ENCODE peak calls at places on chromosomes 12 and 14, in seven cellular contexts. One of them, this sample, is unnamed. For H3K9me3, the result is how much of the 10 kb centered on the place peaks cover.

GRCh38 chr12:90977224-90977623 is 22.2 kb upstream of the CCER1 start:
- DNase-seq in transverse colon: no peak
- DNase-seq in IMR-90: peak
- DNase-seq in sigmoid colon: no peak
- DNase-seq in uterus: no peak
- DNase-seq in Peyer's patch: no peak
- DNase-seq in right lobe of liver: no peak
- DNase-seq in this sample: no peak

GRCh38 chr12:53328043-53328435 is 6.6 kb upstream of the AAAS start:
- DNase-seq in sigmoid colon: no peak
- DNase-seq in right lobe of liver: no peak
- DNase-seq in transverse colon: no peak
- DNase-seq in IMR-90: no peak
- DNase-seq in Peyer's patch: no peak
- DNase-seq in uterus: no peak
- DNase-seq in this sample: no peak

GRCh38 chr12:119683413-119683812 is 15.5 kb downstream of the PRKAB1 start:
- DNase-seq in IMR-90: peak
- DNase-seq in right lobe of liver: no peak
- DNase-seq in uterus: no peak
- DNase-seq in Peyer's patch: no peak
- DNase-seq in sigmoid colon: no peak
- DNase-seq in transverse colon: no peak
- DNase-seq in this sample: no peak

GRCh38 chr12:57553343-57554202 is 3.7 kb downstream of the KIF5A start:
- DNase-seq in right lobe of liver: no peak
- DNase-seq in Peyer's patch: no peak
- DNase-seq in transverse colon: no peak
- DNase-seq in IMR-90: no peak
- DNase-seq in uterus: no peak
- DNase-seq in sigmoid colon: no peak
- DNase-seq in this sample: no peak

GRCh38 chr12:65664715-65665250 is 159.5 kb upstream of the HMGA2 start:
- DNase-seq in IMR-90: no peak
- DNase-seq in uterus: no peak
- DNase-seq in right lobe of liver: no peak
- DNase-seq in Peyer's patch: no peak
- DNase-seq in transverse colon: no peak
- DNase-seq in sigmoid colon: no peak
- DNase-seq in this sample: no peak

GRCh38 chr12:130596241-130596640 is 119.9 kb downstream of the RIMBP2 start:
- DNase-seq in IMR-90: no peak
- DNase-seq in Peyer's patch: no peak
- DNase-seq in sigmoid colon: no peak
- DNase-seq in right lobe of liver: no peak
- DNase-seq in transverse colon: no peak
- DNase-seq in uterus: no peak
- DNase-seq in this sample: no peak

GRCh38 chr14:39946796-39947195 is 514.6 kb upstream of the FBXO33 start:
- DNase-seq in transverse colon: no peak
- DNase-seq in uterus: no peak
- DNase-seq in sigmoid colon: no peak
- DNase-seq in Peyer's patch: no peak
- DNase-seq in right lobe of liver: no peak
- DNase-seq in IMR-90: no peak
- DNase-seq in this sample: no peak

GRCh38 chr12:27081668-27082091 is 698 bp downstream of the C12orf71 start:
- DNase-seq in right lobe of liver: no peak
- DNase-seq in uterus: no peak
- DNase-seq in IMR-90: peak
- DNase-seq in Peyer's patch: no peak
- DNase-seq in transverse colon: no peak
- DNase-seq in sigmoid colon: no peak
- DNase-seq in this sample: no peak

GRCh38 chr12:111322336-111323250 is 46.3 kb downstream of the PHETA1 start:
- DNase-seq in right lobe of liver: no peak
- DNase-seq in uterus: no peak
- DNase-seq in transverse colon: no peak
- DNase-seq in sigmoid colon: peak
- DNase-seq in Peyer's patch: no peak
- DNase-seq in IMR-90: no peak
- DNase-seq in this sample: no peak

GRCh38 chr14:51999084-51999483 is 9.7 kb downstream of the RTRAF start:
- DNase-seq in uterus: no peak
- DNase-seq in IMR-90: peak
- DNase-seq in right lobe of liver: no peak
- DNase-seq in transverse colon: no peak
- DNase-seq in Peyer's patch: no peak
- DNase-seq in sigmoid colon: no peak
- DNase-seq in this sample: no peak

GRCh38 chr12:105378821-105379400 is 48.4 kb downstream of the C12orf75 start:
- DNase-seq in uterus: no peak
- DNase-seq in IMR-90: no peak
- DNase-seq in transverse colon: no peak
- DNase-seq in sigmoid colon: no peak
- DNase-seq in right lobe of liver: no peak
- DNase-seq in Peyer's patch: no peak
- DNase-seq in this sample: no peak

GRCh38 chr12:51341259-51342007 is 5.0 kb downstream of the CELA1 start:
- DNase-seq in sigmoid colon: peak
- DNase-seq in transverse colon: peak
- DNase-seq in Peyer's patch: peak
- DNase-seq in right lobe of liver: peak
- DNase-seq in IMR-90: peak
- DNase-seq in uterus: peak
- DNase-seq in this sample: no peak

GRCh38 chr12:12804432-12804886 is 8.7 kb upstream of the DDX47 start:
- DNase-seq in uterus: no peak
- DNase-seq in IMR-90: peak
- DNase-seq in transverse colon: no peak
- DNase-seq in Peyer's patch: no peak
- DNase-seq in sigmoid colon: no peak
- DNase-seq in right lobe of liver: no peak
- DNase-seq in this sample: no peak

GRCh38 chr12:2064078-2064507 is 11.3 kb downstream of the CACNA1C start:
- DNase-seq in right lobe of liver: no peak
- DNase-seq in transverse colon: no peak
- DNase-seq in sigmoid colon: no peak
- DNase-seq in IMR-90: peak
- DNase-seq in uterus: no peak
- DNase-seq in Peyer's patch: no peak
- DNase-seq in this sample: no peak

GRCh38 chr14:69580009-69580577 is 5.4 kb upstream of the CCDC177 start:
- DNase-seq in sigmoid colon: no peak
- DNase-seq in uterus: no peak
- DNase-seq in IMR-90: peak
- DNase-seq in transverse colon: no peak
- DNase-seq in right lobe of liver: peak
- DNase-seq in Peyer's patch: peak
- DNase-seq in this sample: no peak

GRCh38 chr14:75626857-75627256 is 33.8 kb downstream of the ERG28 start:
- DNase-seq in uterus: no peak
- DNase-seq in IMR-90: no peak
- DNase-seq in right lobe of liver: peak
- DNase-seq in Peyer's patch: no peak
- DNase-seq in transverse colon: no peak
- DNase-seq in sigmoid colon: no peak
- DNase-seq in this sample: no peak

DNA sequence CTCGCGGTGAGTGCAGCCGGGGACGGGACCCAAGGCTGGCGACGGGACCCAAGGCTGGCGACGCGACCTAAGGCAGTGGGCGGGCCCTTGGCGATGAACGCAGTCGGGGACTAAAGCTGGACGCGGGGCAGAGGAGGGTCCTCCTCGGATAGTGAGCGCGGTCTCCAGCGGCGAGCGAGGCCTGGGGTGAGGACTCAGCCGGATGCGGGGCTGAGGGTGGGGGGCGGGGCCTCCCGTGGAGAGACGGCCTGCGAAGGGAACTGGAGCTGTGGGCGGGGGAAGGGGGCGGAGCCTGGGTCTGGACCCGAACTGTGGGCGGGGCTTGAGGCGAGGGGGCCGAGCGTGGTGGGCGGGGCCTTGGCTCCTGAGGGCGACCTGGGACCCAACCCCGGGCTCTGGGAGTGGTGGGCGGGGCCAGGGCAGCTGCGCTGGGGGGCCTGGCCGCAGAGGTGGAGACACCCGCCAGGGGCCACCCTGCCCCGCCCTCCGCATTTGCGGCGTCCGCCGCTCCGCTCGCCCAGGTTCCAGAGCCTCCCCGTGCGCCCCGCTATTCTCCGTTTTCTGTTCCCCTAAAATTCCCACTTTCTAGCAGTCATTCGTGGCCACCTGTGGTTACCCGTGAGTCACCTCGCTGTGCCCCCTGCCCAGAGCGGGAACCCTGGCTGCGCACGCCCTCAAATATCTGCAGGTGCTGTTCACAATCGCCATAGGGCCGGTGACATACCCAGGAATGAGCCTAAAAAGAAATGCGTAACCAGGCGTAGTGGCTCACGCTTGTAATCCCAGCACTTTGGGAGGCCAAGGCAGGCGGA is 508 bp upstream of the BRF1 start:
- DNase-seq in Peyer's patch: peak
- DNase-seq in transverse colon: peak
- DNase-seq in uterus: peak
- DNase-seq in IMR-90: peak
- DNase-seq in right lobe of liver: peak
- DNase-seq in sigmoid colon: peak
- DNase-seq in this sample: peak
- TF ChIP-seq POLR2A in Peyer's patch: peak
- TF ChIP-seq POLR2A in transverse colon: peak
- TF ChIP-seq POLR2A in uterus: peak
- TF ChIP-seq POLR2A in IMR-90: peak
- TF ChIP-seq POLR2A in right lobe of liver: no peak
- TF ChIP-seq POLR2A in sigmoid colon: peak
- TF ChIP-seq POLR2A in this sample: no peak

DNA sequence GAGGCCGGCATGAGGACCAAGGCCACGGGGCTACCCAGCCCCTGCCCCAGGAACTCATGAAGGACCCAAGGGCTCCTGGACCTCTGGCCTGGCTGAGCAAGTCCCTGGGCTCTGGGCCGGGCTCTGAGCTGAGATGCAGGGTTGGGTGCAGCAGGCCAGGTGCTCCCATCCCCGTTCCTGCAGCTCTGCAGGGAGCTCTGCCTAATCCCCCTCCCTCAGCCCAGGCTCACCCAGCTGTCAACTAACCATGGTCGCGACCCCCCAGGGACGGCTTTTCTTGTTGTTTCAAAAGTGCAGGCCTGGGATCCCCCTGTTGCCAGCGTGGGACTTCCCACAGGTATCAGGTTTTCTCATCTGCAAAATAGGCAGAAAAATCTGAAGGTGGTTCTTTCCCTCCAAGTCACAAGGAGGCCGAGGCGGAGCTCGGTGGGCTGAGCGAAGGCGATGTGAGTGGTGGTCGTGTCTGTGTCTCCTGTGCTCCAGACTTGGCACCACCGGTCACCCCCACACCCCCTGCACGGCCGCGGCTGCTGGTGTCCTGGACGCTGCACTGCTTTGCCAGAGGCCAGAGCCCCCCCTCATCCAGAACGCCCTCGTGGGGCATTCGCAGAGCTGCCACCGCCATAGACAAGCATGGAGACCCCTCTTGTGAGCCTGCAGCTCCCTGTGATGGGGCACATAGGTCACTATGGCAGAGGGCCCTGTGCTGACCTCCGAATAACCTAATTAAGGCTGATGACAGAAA is 22.5 kb upstream of the GALNT9 start:
- DNase-seq in right lobe of liver: no peak
- DNase-seq in sigmoid colon: no peak
- DNase-seq in Peyer's patch: no peak
- DNase-seq in IMR-90: no peak
- DNase-seq in uterus: no peak
- DNase-seq in transverse colon: no peak
- DNase-seq in this sample: no peak
- H3K9me3 ChIP-seq in right lobe of liver: under half
- H3K9me3 ChIP-seq in sigmoid colon: under half
- H3K9me3 ChIP-seq in Peyer's patch: under half
- H3K9me3 ChIP-seq in IMR-90: under half
- H3K9me3 ChIP-seq in uterus: under half
- H3K9me3 ChIP-seq in transverse colon: under half
- H3K9me3 ChIP-seq in this sample: under half

DNA sequence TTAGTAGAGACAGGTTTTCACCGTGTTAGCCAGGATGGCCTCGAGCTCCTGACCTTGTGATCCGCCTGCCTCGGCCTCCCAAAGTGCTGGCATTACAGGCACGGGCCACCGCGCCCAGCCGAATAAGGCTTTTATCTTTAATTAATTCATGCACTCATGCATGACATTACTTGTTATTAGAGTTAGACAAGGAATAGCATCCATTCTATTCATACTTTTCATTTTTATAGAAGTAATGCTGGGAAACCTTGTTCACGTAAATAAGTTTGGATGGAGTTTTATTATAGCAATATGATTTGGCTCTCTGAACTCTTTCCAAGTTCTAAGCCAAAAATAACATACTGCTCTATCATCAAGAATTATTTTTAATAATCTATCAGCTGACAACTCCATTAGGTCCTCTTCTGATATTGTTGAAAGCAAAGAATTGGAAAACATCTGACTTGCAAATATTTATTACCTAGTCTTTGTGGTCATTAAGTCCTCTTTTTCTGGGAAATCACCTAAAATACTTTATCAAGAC is 168.8 kb upstream of the CCND2 start:
- DNase-seq in IMR-90: no peak
- DNase-seq in right lobe of liver: peak
- DNase-seq in sigmoid colon: no peak
- DNase-seq in transverse colon: no peak
- DNase-seq in uterus: no peak
- DNase-seq in Peyer's patch: no peak
- DNase-seq in this sample: no peak
- TF ChIP-seq POLR2A in IMR-90: no peak
- TF ChIP-seq POLR2A in right lobe of liver: no peak
- TF ChIP-seq POLR2A in sigmoid colon: no peak
- TF ChIP-seq POLR2A in transverse colon: no peak
- TF ChIP-seq POLR2A in uterus: no peak
- TF ChIP-seq POLR2A in Peyer's patch: no peak
- TF ChIP-seq POLR2A in this sample: no peak

GRCh38 chr12:34203866-34204620 is 181.7 kb downstream of the ALG10 start:
- DNase-seq in sigmoid colon: no peak
- DNase-seq in transverse colon: no peak
- DNase-seq in IMR-90: no peak
- DNase-seq in right lobe of liver: no peak
- DNase-seq in Peyer's patch: no peak
- DNase-seq in uterus: no peak
- DNase-seq in this sample: no peak

GRCh38 chr12:34206061-34206785 is 183.9 kb downstream of the ALG10 start:
- DNase-seq in Peyer's patch: no peak
- DNase-seq in uterus: no peak
- DNase-seq in transverse colon: no peak
- DNase-seq in sigmoid colon: no peak
- DNase-seq in IMR-90: no peak
- DNase-seq in right lobe of liver: no peak
- DNase-seq in this sample: no peak

GRCh38 chr12:34207858-34208257 is 185.6 kb downstream of the ALG10 start:
- DNase-seq in transverse colon: no peak
- DNase-seq in right lobe of liver: no peak
- DNase-seq in sigmoid colon: no peak
- DNase-seq in uterus: no peak
- DNase-seq in IMR-90: no peak
- DNase-seq in Peyer's patch: no peak
- DNase-seq in this sample: no peak

GRCh38 chr12:34205401-34205800 is 183.1 kb downstream of the ALG10 start:
- DNase-seq in sigmoid colon: no peak
- DNase-seq in uterus: no peak
- DNase-seq in transverse colon: no peak
- DNase-seq in IMR-90: no peak
- DNase-seq in Peyer's patch: no peak
- DNase-seq in right lobe of liver: no peak
- DNase-seq in this sample: no peak

GRCh38 chr12:34204830-34205285 is 182.6 kb downstream of the ALG10 start:
- DNase-seq in Peyer's patch: no peak
- DNase-seq in transverse colon: no peak
- DNase-seq in IMR-90: no peak
- DNase-seq in uterus: no peak
- DNase-seq in sigmoid colon: no peak
- DNase-seq in right lobe of liver: no peak
- DNase-seq in this sample: no peak
- H3K9me3 ChIP-seq in Peyer's patch: under half
- H3K9me3 ChIP-seq in transverse colon: under half
- H3K9me3 ChIP-seq in IMR-90: under half
- H3K9me3 ChIP-seq in uterus: under half
- H3K9me3 ChIP-seq in sigmoid colon: under half
- H3K9me3 ChIP-seq in right lobe of liver: under half
- H3K9me3 ChIP-seq in this sample: under half

This sample was measured in spleen.